ENCODE peak calls at places on chromosome 3, in seven cellular contexts. One of them, this sample, is unnamed. For H3K36me3, the result is how much of the 10 kb centered on the place peaks cover.

GRCh38 chr3:41274944-41275668 is 75.8 kb downstream of the CTNNB1 start:
- DNase-seq in sigmoid colon: no peak
- DNase-seq in HCT116: no peak
- DNase-seq in upper lobe of left lung: no peak
- DNase-seq in IMR-90: peak
- DNase-seq in endothelial cell of umbilical vein: no peak
- DNase-seq in heart left ventricle: no peak
- DNase-seq in this sample: no peak

GRCh38 chr3:45690331-45691035 is 1.3 kb downstream of the SACM1L start:
- DNase-seq in sigmoid colon: no peak
- DNase-seq in HCT116: no peak
- DNase-seq in upper lobe of left lung: no peak
- DNase-seq in IMR-90: no peak
- DNase-seq in endothelial cell of umbilical vein: peak
- DNase-seq in heart left ventricle: no peak
- DNase-seq in this sample: no peak

GRCh38 chr3:114480442-114480841 is 186.6 kb downstream of the TIGIT start:
- DNase-seq in sigmoid colon: no peak
- DNase-seq in HCT116: no peak
- DNase-seq in upper lobe of left lung: no peak
- DNase-seq in IMR-90: peak
- DNase-seq in endothelial cell of umbilical vein: no peak
- DNase-seq in heart left ventricle: no peak
- DNase-seq in this sample: no peak

GRCh38 chr3:43345877-43346276 is 59.5 kb downstream of the SNRK start:
- DNase-seq in sigmoid colon: no peak
- DNase-seq in HCT116: no peak
- DNase-seq in upper lobe of left lung: no peak
- DNase-seq in IMR-90: peak
- DNase-seq in endothelial cell of umbilical vein: no peak
- DNase-seq in heart left ventricle: no peak
- DNase-seq in this sample: no peak

GRCh38 chr3:191762323-191762960 is 301.5 kb downstream of the PYDC2 start:
- DNase-seq in sigmoid colon: no peak
- DNase-seq in HCT116: no peak
- DNase-seq in upper lobe of left lung: no peak
- DNase-seq in IMR-90: no peak
- DNase-seq in endothelial cell of umbilical vein: peak
- DNase-seq in heart left ventricle: no peak
- DNase-seq in this sample: no peak

GRCh38 chr3:196323723-196324122 is 5.7 kb upstream of the DYNLT2B start:
- DNase-seq in sigmoid colon: no peak
- DNase-seq in HCT116: no peak
- DNase-seq in upper lobe of left lung: no peak
- DNase-seq in IMR-90: peak
- DNase-seq in endothelial cell of umbilical vein: no peak
- DNase-seq in heart left ventricle: no peak
- DNase-seq in this sample: no peak

GRCh38 chr3:178436773-178437172 is 99.5 kb upstream of the KCNMB2 start:
- DNase-seq in sigmoid colon: no peak
- DNase-seq in HCT116: peak
- DNase-seq in upper lobe of left lung: no peak
- DNase-seq in IMR-90: peak
- DNase-seq in endothelial cell of umbilical vein: peak
- DNase-seq in heart left ventricle: no peak
- DNase-seq in this sample: no peak

GRCh38 chr3:5784656-5785055 is 597.1 kb downstream of the EDEM1 start:
- DNase-seq in sigmoid colon: no peak
- DNase-seq in HCT116: no peak
- DNase-seq in upper lobe of left lung: no peak
- DNase-seq in IMR-90: no peak
- DNase-seq in endothelial cell of umbilical vein: no peak
- DNase-seq in heart left ventricle: no peak
- DNase-seq in this sample: no peak

GRCh38 chr3:112818289-112818688 is 28.4 kb downstream of the CD200R1L start:
- DNase-seq in sigmoid colon: no peak
- DNase-seq in HCT116: no peak
- DNase-seq in upper lobe of left lung: no peak
- DNase-seq in IMR-90: peak
- DNase-seq in endothelial cell of umbilical vein: no peak
- DNase-seq in heart left ventricle: no peak
- DNase-seq in this sample: no peak

GRCh38 chr3:86973440-86973839 is 17.5 kb downstream of the VGLL3 start:
- DNase-seq in sigmoid colon: no peak
- DNase-seq in HCT116: no peak
- DNase-seq in upper lobe of left lung: no peak
- DNase-seq in IMR-90: peak
- DNase-seq in endothelial cell of umbilical vein: no peak
- DNase-seq in heart left ventricle: no peak
- DNase-seq in this sample: no peak

GRCh38 chr3:123877965-123878364 is 6.2 kb downstream of the MYLK start:
- DNase-seq in sigmoid colon: no peak
- DNase-seq in HCT116: no peak
- DNase-seq in upper lobe of left lung: no peak
- DNase-seq in IMR-90: no peak
- DNase-seq in endothelial cell of umbilical vein: no peak
- DNase-seq in heart left ventricle: no peak
- DNase-seq in this sample: no peak

GRCh38 chr3:5071061-5071460 is 51.0 kb upstream of the ARL8B start:
- DNase-seq in sigmoid colon: no peak
- DNase-seq in HCT116: no peak
- DNase-seq in upper lobe of left lung: no peak
- DNase-seq in IMR-90: peak
- DNase-seq in endothelial cell of umbilical vein: peak
- DNase-seq in heart left ventricle: no peak
- DNase-seq in this sample: no peak

GRCh38 chr3:112770026-112770626 is 76.5 kb downstream of the CD200R1L start:
- DNase-seq in sigmoid colon: no peak
- DNase-seq in HCT116: peak
- DNase-seq in upper lobe of left lung: no peak
- DNase-seq in IMR-90: peak
- DNase-seq in endothelial cell of umbilical vein: peak
- DNase-seq in heart left ventricle: peak
- DNase-seq in this sample: no peak

GRCh38 chr3:88410259-88410658 is 260.5 kb downstream of the C3orf38 start:
- DNase-seq in sigmoid colon: no peak
- DNase-seq in HCT116: no peak
- DNase-seq in upper lobe of left lung: no peak
- DNase-seq in IMR-90: no peak
- DNase-seq in endothelial cell of umbilical vein: no peak
- DNase-seq in heart left ventricle: no peak
- DNase-seq in this sample: no peak

GRCh38 chr3:32310918-32311839 is 72.7 kb downstream of the CMTM8 start:
- DNase-seq in sigmoid colon: no peak
- DNase-seq in HCT116: no peak
- DNase-seq in upper lobe of left lung: no peak
- DNase-seq in IMR-90: no peak
- DNase-seq in endothelial cell of umbilical vein: no peak
- DNase-seq in heart left ventricle: no peak
- DNase-seq in this sample: no peak

GRCh38 chr3:15819576-15819975 is 21.8 kb upstream of the ANKRD28 start:
- DNase-seq in sigmoid colon: no peak
- DNase-seq in HCT116: no peak
- DNase-seq in upper lobe of left lung: no peak
- DNase-seq in IMR-90: no peak
- DNase-seq in endothelial cell of umbilical vein: no peak
- DNase-seq in heart left ventricle: no peak
- DNase-seq in this sample: no peak

GRCh38 chr3:147404000-147404799 is 2.1 kb downstream of the ZIC4 start:
- DNase-seq in sigmoid colon: no peak
- DNase-seq in HCT116: no peak
- DNase-seq in upper lobe of left lung: no peak
- DNase-seq in IMR-90: no peak
- DNase-seq in endothelial cell of umbilical vein: no peak
- DNase-seq in heart left ventricle: no peak
- DNase-seq in this sample: no peak

GRCh38 chr3:134064081-134064480 is 34.4 kb upstream of the SLCO2A1 start:
- DNase-seq in sigmoid colon: no peak
- DNase-seq in HCT116: no peak
- DNase-seq in upper lobe of left lung: no peak
- DNase-seq in IMR-90: no peak
- DNase-seq in endothelial cell of umbilical vein: no peak
- DNase-seq in heart left ventricle: no peak
- DNase-seq in this sample: peak

GRCh38 chr3:114235431-114235830 is 1.9 kb downstream of the ZNF80 start:
- DNase-seq in sigmoid colon: no peak
- DNase-seq in HCT116: no peak
- DNase-seq in upper lobe of left lung: no peak
- DNase-seq in IMR-90: no peak
- DNase-seq in endothelial cell of umbilical vein: no peak
- DNase-seq in heart left ventricle: no peak
- DNase-seq in this sample: no peak

GRCh38 chr3:9838856-9839255 is 5.0 kb downstream of the RPUSD3 start:
- DNase-seq in sigmoid colon: no peak
- DNase-seq in HCT116: no peak
- DNase-seq in upper lobe of left lung: no peak
- DNase-seq in IMR-90: no peak
- DNase-seq in endothelial cell of umbilical vein: no peak
- DNase-seq in heart left ventricle: no peak
- DNase-seq in this sample: no peak

GRCh38 chr3:143895805-143896204 is 47.5 kb upstream of the SLC9A9 start:
- DNase-seq in sigmoid colon: no peak
- DNase-seq in HCT116: no peak
- DNase-seq in upper lobe of left lung: no peak
- DNase-seq in IMR-90: peak
- DNase-seq in endothelial cell of umbilical vein: peak
- DNase-seq in heart left ventricle: no peak
- DNase-seq in this sample: no peak

GRCh38 chr3:197196192-197196591 is 102.2 kb downstream of the DLG1 start:
- DNase-seq in sigmoid colon: no peak
- DNase-seq in HCT116: no peak
- DNase-seq in upper lobe of left lung: no peak
- DNase-seq in IMR-90: peak
- DNase-seq in endothelial cell of umbilical vein: no peak
- DNase-seq in heart left ventricle: no peak
- DNase-seq in this sample: no peak

GRCh38 chr3:66035763-66036477 is 2.8 kb downstream of the MAGI1 start:
- DNase-seq in sigmoid colon: no peak
- DNase-seq in HCT116: no peak
- DNase-seq in upper lobe of left lung: no peak
- DNase-seq in IMR-90: no peak
- DNase-seq in endothelial cell of umbilical vein: no peak
- DNase-seq in heart left ventricle: no peak
- DNase-seq in this sample: no peak

DNA sequence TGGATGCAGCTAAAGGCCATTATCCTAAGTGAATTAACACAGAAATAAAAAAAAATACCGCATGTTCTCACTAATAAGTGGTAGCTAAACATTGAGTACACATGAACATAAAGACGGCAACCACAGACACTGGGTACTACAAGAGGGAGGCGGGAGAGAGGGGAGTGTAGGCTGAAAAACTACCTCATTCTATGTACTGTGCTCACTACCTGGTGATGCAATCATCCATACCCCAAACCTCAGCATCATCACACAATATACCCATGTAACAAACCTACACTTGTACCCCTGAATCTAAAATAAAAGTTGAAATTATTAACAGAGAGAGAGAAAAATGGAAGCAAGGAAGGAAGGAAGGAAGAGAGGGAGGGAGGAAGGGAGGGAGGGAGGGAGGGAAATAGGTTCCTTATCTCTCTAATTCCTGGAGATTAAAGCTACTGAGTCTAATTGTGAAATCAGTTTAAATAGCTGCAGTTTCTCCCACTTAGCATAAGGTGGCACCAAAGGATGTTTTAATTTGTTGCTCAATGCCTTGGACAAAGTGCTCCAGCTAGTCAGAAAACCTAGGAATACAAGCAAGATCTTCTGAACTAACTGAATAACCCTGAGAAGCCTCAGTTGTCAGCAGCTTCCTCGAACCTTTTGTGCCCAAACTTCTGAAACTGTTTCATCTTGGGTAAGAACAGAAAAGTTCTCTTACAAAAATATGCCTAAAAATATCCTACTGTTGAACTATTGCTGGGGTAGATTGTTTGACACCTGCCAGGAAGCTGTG is 79.4 kb upstream of the ATP11B start:
- DNase-seq in sigmoid colon: no peak
- DNase-seq in HCT116: peak
- DNase-seq in upper lobe of left lung: no peak
- DNase-seq in IMR-90: peak
- DNase-seq in endothelial cell of umbilical vein: peak
- DNase-seq in heart left ventricle: no peak
- DNase-seq in this sample: no peak
- H3K4me3 ChIP-seq in sigmoid colon: no peak
- H3K4me3 ChIP-seq in HCT116: no peak
- H3K4me3 ChIP-seq in upper lobe of left lung: no peak
- H3K4me3 ChIP-seq in IMR-90: no peak
- H3K4me3 ChIP-seq in endothelial cell of umbilical vein: no peak
- H3K4me3 ChIP-seq in heart left ventricle: no peak
- H3K4me3 ChIP-seq in this sample: no peak

GRCh38 chr3:185253645-185254410 is at the start of gene EHHADH:
- DNase-seq in sigmoid colon: peak
- DNase-seq in HCT116: peak
- DNase-seq in upper lobe of left lung: peak
- DNase-seq in IMR-90: peak
- DNase-seq in endothelial cell of umbilical vein: peak
- DNase-seq in heart left ventricle: peak
- DNase-seq in this sample: peak
- TF ChIP-seq POLR2A in sigmoid colon: peak
- TF ChIP-seq POLR2A in HCT116: no peak
- TF ChIP-seq POLR2A in upper lobe of left lung: peak
- TF ChIP-seq POLR2A in IMR-90: peak
- TF ChIP-seq POLR2A in endothelial cell of umbilical vein: peak
- TF ChIP-seq POLR2A in heart left ventricle: no peak
- TF ChIP-seq POLR2A in this sample: no peak

GRCh38 chr3:53234130-53234840 is 21.5 kb downstream of the TKT start:
- DNase-seq in sigmoid colon: no peak
- DNase-seq in HCT116: no peak
- DNase-seq in upper lobe of left lung: no peak
- DNase-seq in IMR-90: no peak
- DNase-seq in endothelial cell of umbilical vein: no peak
- DNase-seq in heart left ventricle: no peak
- DNase-seq in this sample: no peak

GRCh38 chr3:53234841-53235232 is 21.0 kb downstream of the TKT start:
- DNase-seq in sigmoid colon: no peak
- DNase-seq in HCT116: no peak
- DNase-seq in upper lobe of left lung: peak
- DNase-seq in IMR-90: no peak
- DNase-seq in endothelial cell of umbilical vein: no peak
- DNase-seq in heart left ventricle: no peak
- DNase-seq in this sample: no peak

GRCh38 chr3:53238051-53238850 is 17.6 kb downstream of the TKT start:
- DNase-seq in sigmoid colon: no peak
- DNase-seq in HCT116: peak
- DNase-seq in upper lobe of left lung: no peak
- DNase-seq in IMR-90: peak
- DNase-seq in endothelial cell of umbilical vein: peak
- DNase-seq in heart left ventricle: no peak
- DNase-seq in this sample: no peak

GRCh38 chr3:53236112-53236841 is 19.5 kb downstream of the TKT start:
- DNase-seq in sigmoid colon: peak
- DNase-seq in HCT116: peak
- DNase-seq in upper lobe of left lung: peak
- DNase-seq in IMR-90: peak
- DNase-seq in endothelial cell of umbilical vein: peak
- DNase-seq in heart left ventricle: peak
- DNase-seq in this sample: peak

GRCh38 chr3:53235545-53235944 is 20.3 kb downstream of the TKT start:
- DNase-seq in sigmoid colon: no peak
- DNase-seq in HCT116: no peak
- DNase-seq in upper lobe of left lung: no peak
- DNase-seq in IMR-90: no peak
- DNase-seq in endothelial cell of umbilical vein: no peak
- DNase-seq in heart left ventricle: no peak
- DNase-seq in this sample: no peak
- H3K36me3 ChIP-seq in sigmoid colon: half or more
- H3K36me3 ChIP-seq in HCT116: under half
- H3K36me3 ChIP-seq in upper lobe of left lung: under half
- H3K36me3 ChIP-seq in IMR-90: half or more
- H3K36me3 ChIP-seq in endothelial cell of umbilical vein: under half
- H3K36me3 ChIP-seq in heart left ventricle: half or more
- H3K36me3 ChIP-seq in this sample: under half

GRCh38 chr3:47421741-47422649 is 41.2 kb downstream of the PTPN23 start:
- DNase-seq in sigmoid colon: peak
- DNase-seq in HCT116: no peak
- DNase-seq in upper lobe of left lung: peak
- DNase-seq in IMR-90: no peak
- DNase-seq in endothelial cell of umbilical vein: no peak
- DNase-seq in heart left ventricle: peak
- DNase-seq in this sample: peak
- H3K4me3 ChIP-seq in sigmoid colon: no peak
- H3K4me3 ChIP-seq in HCT116: no peak
- H3K4me3 ChIP-seq in upper lobe of left lung: no peak
- H3K4me3 ChIP-seq in IMR-90: no peak
- H3K4me3 ChIP-seq in endothelial cell of umbilical vein: no peak
- H3K4me3 ChIP-seq in heart left ventricle: no peak
- H3K4me3 ChIP-seq in this sample: no peak

This sample was measured in testis.